ENCODE peak calls at places on chromosomes 2 and 18, in four cellular contexts. E is suprapubic skin, Y is Calu3, L is nephron progenitor cell. M is an unnamed sample.

GRCh38 chr18:49612515-49613033 is 50.7 kb downstream of the LIPG start:
- DNase-seq in E (no peak), Y (no peak), L (no peak), M (no peak)

GRCh38 chr2:12587228-12587627 is 129.5 kb upstream of the TRIB2 start:
- DNase-seq in E (no peak), Y (no peak), L (no peak), M (no peak)

GRCh38 chr2:43676322-43677050 is at the start of gene C1GALT1C1L:
- DNase-seq in E (peak; percentile 82), Y (peak; percentile 79), L (no peak), M (peak; percentile 68)

GRCh38 chr2:239305222-239305575 is 95.6 kb downstream of the HDAC4 start:
- DNase-seq in E (peak; percentile 68), Y (no peak), L (no peak), M (no peak)

GRCh38 chr2:33531345-33532059 is 55.1 kb downstream of the RASGRP3 start:
- DNase-seq in E (no peak), Y (no peak), L (no peak), M (no peak)

GRCh38 chr2:148876190-148876588 is 1.2 kb downstream of the KIF5C start:
- DNase-seq in E (no peak), Y (no peak), L (peak; percentile 49), M (no peak)

GRCh38 chr2:23460228-23460627 is 75.2 kb downstream of the KLHL29 start:
- DNase-seq in E (no peak), Y (no peak), L (no peak), M (no peak)

GRCh38 chr18:9941108-9941507 is 27.3 kb downstream of the VAPA start:
- DNase-seq in E (no peak), Y (no peak), L (no peak), M (no peak)

GRCh38 chr2:6352906-6353515 is 512.7 kb downstream of the CMPK2 start:
- DNase-seq in E (no peak), Y (peak; percentile 77), L (peak; percentile 69), M (no peak)

GRCh38 chr2:143842836-143843235 is 677.1 kb downstream of the ZEB2 start:
- DNase-seq in E (no peak), Y (no peak), L (no peak), M (no peak)

GRCh38 chr2:143843696-143844095 is 676.2 kb downstream of the ZEB2 start:
- DNase-seq in E (no peak), Y (no peak), L (no peak), M (no peak)

GRCh38 chr2:143839456-143839855 is 680.5 kb downstream of the ZEB2 start:
- DNase-seq in E (no peak), Y (no peak), L (no peak), M (no peak)

GRCh38 chr2:143840601-143841000 is 679.3 kb downstream of the ZEB2 start:
- DNase-seq in E (no peak), Y (no peak), L (no peak), M (no peak)

DNA sequence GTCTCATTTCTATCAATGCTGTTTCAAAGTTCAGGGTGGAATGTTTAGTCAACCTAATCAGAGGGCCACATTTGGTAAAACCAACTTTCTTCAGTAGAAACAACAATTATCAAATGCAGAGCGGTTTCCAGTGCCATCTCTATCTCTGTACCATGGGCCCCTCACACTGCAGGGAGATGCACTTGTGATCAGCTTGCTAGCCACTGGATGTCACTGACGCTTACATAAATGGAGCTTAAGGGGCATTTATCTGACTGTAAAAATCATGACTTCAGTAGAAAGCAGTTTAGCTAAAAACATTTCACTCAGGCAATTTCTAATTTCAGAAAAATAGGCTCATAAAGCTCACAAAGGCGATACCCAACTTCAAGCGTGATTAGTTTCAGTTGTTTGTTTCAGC is 678.0 kb downstream of the ZEB2 start:
- DNase-seq in E (no peak), Y (no peak), L (no peak), M (no peak)
- TF ChIP-seq CTCF in E (no peak), Y (no peak), L (no peak), M (peak; percentile 41)

GRCh38 chr2:180012523-180012922 is 5.4 kb upstream of the CWC22 start:
- DNase-seq in E (no peak), Y (no peak), L (no peak), M (no peak)
- TF ChIP-seq CTCF in E (no peak), Y (no peak), L (no peak), M (no peak)

GRCh38 chr2:237968048-237968862 is 1.4 kb downstream of the UBE2F start:
- DNase-seq in E (peak; percentile 40), Y (no peak), L (no peak), M (no peak)
- TF ChIP-seq CTCF in E (no peak), Y (no peak), L (no peak), M (no peak)

DNA sequence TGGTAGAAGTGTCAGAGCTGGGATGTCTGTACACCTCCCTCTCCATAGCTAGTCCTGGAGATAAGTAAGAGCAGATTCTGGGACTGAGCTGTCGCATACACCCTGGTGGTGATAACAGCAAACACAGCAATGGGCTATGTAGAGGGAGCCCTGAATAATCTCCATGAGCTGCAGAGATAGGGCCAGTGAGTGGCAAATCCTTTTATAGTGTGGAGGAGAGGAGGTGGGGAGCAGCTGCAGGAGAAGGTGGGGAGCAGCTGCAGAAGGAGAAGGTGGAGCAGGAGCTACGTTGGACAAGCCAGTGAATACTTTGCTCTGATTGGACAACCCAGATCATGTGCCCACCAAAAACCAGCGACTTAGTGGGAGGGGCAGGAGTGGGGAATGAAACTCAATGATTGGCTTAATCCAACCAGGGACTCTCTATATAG is 85.5 kb downstream of the TMEM247 start:
- DNase-seq in E (no peak), Y (no peak), L (no peak), M (no peak)
- TF ChIP-seq CTCF in E (no peak), Y (no peak), L (no peak), M (no peak)

DNA sequence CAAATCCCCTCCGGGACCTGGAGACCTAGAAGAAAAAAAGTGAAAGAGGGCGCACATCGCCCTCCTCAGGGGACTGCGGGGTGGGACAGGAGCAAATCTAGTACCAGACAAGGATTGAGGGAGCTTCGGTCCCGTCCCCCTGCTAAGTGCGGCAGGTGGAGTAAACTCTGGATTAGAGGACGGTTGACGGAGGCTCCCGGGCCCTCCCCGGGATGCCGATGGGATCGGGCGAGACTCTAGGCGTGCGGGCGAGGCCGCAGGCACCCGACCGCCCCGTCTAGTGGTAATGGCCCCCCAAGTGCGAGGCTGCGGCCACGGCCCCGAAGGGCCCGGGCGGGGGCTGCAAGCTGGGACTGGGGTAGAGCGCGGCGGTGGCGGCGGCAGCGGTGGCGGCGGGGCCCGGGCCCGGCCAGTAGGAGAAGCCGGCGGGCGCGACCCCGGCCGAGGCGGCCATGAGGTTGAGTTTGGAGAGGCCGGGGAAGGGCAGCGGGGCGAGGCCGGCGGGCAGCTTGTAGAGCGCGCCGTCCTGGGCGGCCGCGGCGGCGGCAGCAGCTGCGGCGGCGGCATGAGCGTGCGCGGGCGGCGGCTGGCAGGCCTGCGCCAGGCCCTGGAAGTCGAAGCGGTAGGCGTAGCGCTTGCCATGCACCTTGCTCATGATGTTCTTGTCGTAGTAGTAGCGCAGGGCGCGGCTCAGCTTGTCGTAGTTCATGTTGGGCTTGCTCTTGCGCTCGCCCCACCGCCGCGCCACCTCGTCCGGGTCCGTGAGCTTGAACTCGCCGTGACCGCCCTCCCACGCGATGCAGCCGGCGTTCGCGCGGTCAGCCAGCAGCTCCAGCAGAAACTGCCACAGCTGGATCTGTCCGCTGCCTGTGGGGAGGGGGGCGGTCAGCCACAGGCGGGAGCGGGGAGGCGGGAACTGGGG is 3.3 kb downstream of the FEV start:
- DNase-seq in E (peak; percentile 79), Y (peak; percentile 38), L (peak; percentile 61), M (no peak)
- TF ChIP-seq CTCF in E (no peak), Y (no peak), L (no peak), M (no peak)

DNA sequence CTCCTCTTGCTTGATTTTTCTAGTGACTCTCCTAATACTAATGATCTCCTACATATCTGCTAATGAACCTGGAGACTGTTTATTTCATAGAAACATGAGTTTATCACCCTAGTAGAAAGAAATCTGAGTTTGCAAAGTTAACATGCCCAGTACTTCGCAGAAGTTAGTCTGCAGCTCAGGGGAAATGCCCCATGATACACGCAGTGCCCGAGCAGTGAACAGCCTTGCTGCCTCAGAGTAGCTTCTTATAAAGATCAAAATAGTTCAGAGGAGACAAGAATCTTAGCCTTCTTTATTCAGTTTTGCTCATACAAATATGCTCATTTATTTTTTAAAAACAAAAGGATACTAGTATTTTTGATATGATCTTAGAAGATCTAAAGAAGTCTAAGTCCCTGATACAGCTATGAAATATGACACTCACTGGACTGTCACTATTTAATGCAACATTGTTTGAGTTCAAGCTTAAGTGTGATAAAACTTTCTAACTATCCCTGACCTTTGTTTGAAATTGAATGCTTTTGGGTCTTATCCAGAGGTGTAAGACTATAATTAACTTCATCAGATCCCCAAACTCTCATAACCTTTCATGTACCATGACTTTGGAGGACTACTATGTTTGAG is 20.5 kb downstream of the FRZB start:
- DNase-seq in E (no peak), Y (no peak), L (no peak), M (no peak)
- TF ChIP-seq CTCF in E (no peak), Y (no peak), L (no peak), M (no peak)

GRCh38 chr2:167943368-167943767 is 304.0 kb downstream of the STK39 start:
- DNase-seq in E (no peak), Y (no peak), L (no peak), M (no peak)

GRCh38 chr2:167945660-167946366 is 301.6 kb downstream of the STK39 start:
- DNase-seq in E (no peak), Y (no peak), L (no peak), M (no peak)

GRCh38 chr2:167944825-167945659 is 302.4 kb downstream of the STK39 start:
- DNase-seq in E (no peak), Y (no peak), L (no peak), M (no peak)

GRCh38 chr2:167942495-167943081 is 304.8 kb downstream of the STK39 start:
- DNase-seq in E (no peak), Y (no peak), L (no peak), M (no peak)

GRCh38 chr2:167943877-167944276 is 303.5 kb downstream of the STK39 start:
- DNase-seq in E (no peak), Y (no peak), L (no peak), M (no peak)
- TF ChIP-seq CTCF in E (no peak), Y (no peak), L (no peak), M (no peak)